ENCODE peak calls at places on chromosomes 5 and 9, in six cellular contexts. C, I, O, E, T and L are unnamed samples.

GRCh38 chr5:137142371-137143243 is 356.5 kb downstream of the SPOCK1 start:
- DNase-seq in C (no peak), I (no peak), O (peak), E (peak), T (peak), L (peak)

GRCh38 chr9:126376311-126376902 is 49.8 kb downstream of the MVB12B start:
- DNase-seq in C (peak), I (no peak), O (no peak), E (no peak), T (no peak), L (peak)

GRCh38 chr5:109161914-109162683 is 247.7 kb downstream of the PJA2 start:
- DNase-seq in C (no peak), I (no peak), O (peak), E (peak), T (no peak), L (no peak)

GRCh38 chr5:144566747-144567415 is 396.2 kb downstream of the KCTD16 start:
- DNase-seq in C (no peak), I (no peak), O (peak), E (peak), T (peak), L (no peak)

GRCh38 chr5:169856571-169856970 is 123.7 kb downstream of the INSYN2B start:
- DNase-seq in C (no peak), I (no peak), O (peak), E (peak), T (peak), L (no peak)

GRCh38 chr5:135051872-135052271 is 17.8 kb upstream of the PITX1 start:
- DNase-seq in C (no peak), I (no peak), O (no peak), E (no peak), T (no peak), L (no peak)

GRCh38 chr5:176902911-176903664 is 3.9 kb upstream of the HK3 start:
- DNase-seq in C (no peak), I (no peak), O (no peak), E (no peak), T (no peak), L (no peak)

GRCh38 chr9:68932458-68932857 is 81.5 kb downstream of the PRKACG start:
- DNase-seq in C (no peak), I (no peak), O (no peak), E (no peak), T (no peak), L (no peak)

GRCh38 chr9:114153761-114154596 is 1.4 kb upstream of the COL27A1 start:
- DNase-seq in C (peak), I (no peak), O (no peak), E (peak), T (peak), L (no peak)

GRCh38 chr9:3224931-3225330 is 300.9 kb downstream of the RFX3 start:
- DNase-seq in C (no peak), I (no peak), O (no peak), E (no peak), T (no peak), L (no peak)

GRCh38 chr9:211036-211435 is 3.6 kb upstream of the DOCK8 start:
- DNase-seq in C (no peak), I (no peak), O (no peak), E (no peak), T (no peak), L (no peak)

GRCh38 chr9:89639367-89639795 is 34.6 kb downstream of the GADD45G start:
- DNase-seq in C (no peak), I (no peak), O (no peak), E (no peak), T (no peak), L (no peak)

GRCh38 chr5:1552469-1553255 is 28.9 kb upstream of the LPCAT1 start:
- DNase-seq in C (no peak), I (peak), O (no peak), E (no peak), T (peak), L (no peak)

GRCh38 chr5:157076558-157076957 is 17.6 kb upstream of the HAVCR1 start:
- DNase-seq in C (no peak), I (no peak), O (peak), E (no peak), T (peak), L (no peak)

GRCh38 chr5:170633235-170634041 is 129.6 kb downstream of the KCNIP1 start:
- DNase-seq in C (no peak), I (no peak), O (peak), E (peak), T (peak), L (peak)

GRCh38 chr9:123660691-123661090 is 269.2 kb downstream of the DENND1A start:
- DNase-seq in C (no peak), I (no peak), O (no peak), E (no peak), T (no peak), L (no peak)

GRCh38 chr9:26131891-26132290 is 453.6 kb upstream of the TUSC1 start:
- DNase-seq in C (no peak), I (no peak), O (peak), E (peak), T (peak), L (no peak)

GRCh38 chr9:68793605-68794343 is 88.7 kb downstream of the PIP5K1B start:
- DNase-seq in C (no peak), I (no peak), O (no peak), E (no peak), T (no peak), L (no peak)

GRCh38 chr9:137129089-137129455 is 9.9 kb upstream of the GRIN1 start:
- DNase-seq in C (no peak), I (no peak), O (no peak), E (no peak), T (peak), L (peak)

GRCh38 chr5:171450423-171451246 is 31.2 kb downstream of the FGF18 start:
- DNase-seq in C (no peak), I (no peak), O (peak), E (peak), T (peak), L (peak)

GRCh38 chr9:137021979-137022619 is 5.9 kb downstream of the ABCA2 start:
- DNase-seq in C (no peak), I (no peak), O (peak), E (peak), T (peak), L (peak)

GRCh38 chr9:100074093-100074492 is 24.7 kb downstream of the ERP44 start:
- DNase-seq in C (no peak), I (no peak), O (no peak), E (no peak), T (peak), L (no peak)

GRCh38 chr9:98182069-98182820 is 10.2 kb downstream of the CORO2A start:
- DNase-seq in C (no peak), I (no peak), O (no peak), E (no peak), T (no peak), L (no peak)

GRCh38 chr5:169870221-169870620 is 110.1 kb downstream of the INSYN2B start:
- DNase-seq in C (no peak), I (no peak), O (no peak), E (no peak), T (peak), L (no peak)

GRCh38 chr5:9888517-9888916 is 258.4 kb upstream of the TAS2R1 start:
- DNase-seq in C (no peak), I (peak), O (peak), E (peak), T (peak), L (no peak)